ENCODE peak calls at places on chromosomes 6 and 20, in six cellular contexts. One of them, this sample, is unnamed.

GRCh38 chr20:36578642-36579041 is 5.2 kb downstream of the TGIF2 start:
- DNase-seq in colonic mucosa: no peak
- DNase-seq in neural crest cell: no peak
- DNase-seq in thoracic aorta: no peak
- DNase-seq in bronchial epithelial cell: no peak
- DNase-seq in GM12865: no peak
- DNase-seq in this sample: no peak

GRCh38 chr6:150243620-150244314 is 100.9 kb downstream of the PPP1R14C start:
- DNase-seq in colonic mucosa: no peak
- DNase-seq in neural crest cell: no peak
- DNase-seq in thoracic aorta: no peak
- DNase-seq in bronchial epithelial cell: no peak
- DNase-seq in GM12865: no peak
- DNase-seq in this sample: no peak

GRCh38 chr6:164870175-164870574 is 439.2 kb downstream of the C6orf118 start:
- DNase-seq in colonic mucosa: no peak
- DNase-seq in neural crest cell: no peak
- DNase-seq in thoracic aorta: no peak
- DNase-seq in bronchial epithelial cell: peak
- DNase-seq in GM12865: no peak
- DNase-seq in this sample: no peak

GRCh38 chr6:108541843-108542795 is 18.6 kb upstream of the FOXO3 start:
- DNase-seq in colonic mucosa: peak
- DNase-seq in neural crest cell: peak
- DNase-seq in thoracic aorta: no peak
- DNase-seq in bronchial epithelial cell: peak
- DNase-seq in GM12865: peak
- DNase-seq in this sample: no peak

GRCh38 chr6:21064716-21065340 is 528.7 kb upstream of the SOX4 start:
- DNase-seq in colonic mucosa: no peak
- DNase-seq in neural crest cell: no peak
- DNase-seq in thoracic aorta: no peak
- DNase-seq in bronchial epithelial cell: no peak
- DNase-seq in GM12865: no peak
- DNase-seq in this sample: no peak

GRCh38 chr6:139839506-139840156 is 465.2 kb upstream of the CITED2 start:
- DNase-seq in colonic mucosa: no peak
- DNase-seq in neural crest cell: no peak
- DNase-seq in thoracic aorta: no peak
- DNase-seq in bronchial epithelial cell: no peak
- DNase-seq in GM12865: peak
- DNase-seq in this sample: no peak

GRCh38 chr6:27275025-27275956 is 27.8 kb downstream of the PRSS16 start:
- DNase-seq in colonic mucosa: no peak
- DNase-seq in neural crest cell: no peak
- DNase-seq in thoracic aorta: no peak
- DNase-seq in bronchial epithelial cell: no peak
- DNase-seq in GM12865: peak
- DNase-seq in this sample: no peak

GRCh38 chr20:3461911-3462677 is 8.7 kb upstream of the ATRN start:
- DNase-seq in colonic mucosa: no peak
- DNase-seq in neural crest cell: no peak
- DNase-seq in thoracic aorta: no peak
- DNase-seq in bronchial epithelial cell: peak
- DNase-seq in GM12865: no peak
- DNase-seq in this sample: no peak

GRCh38 chr6:165245716-165246115 is 63.7 kb downstream of the C6orf118 start:
- DNase-seq in colonic mucosa: no peak
- DNase-seq in neural crest cell: no peak
- DNase-seq in thoracic aorta: no peak
- DNase-seq in bronchial epithelial cell: peak
- DNase-seq in GM12865: no peak
- DNase-seq in this sample: no peak

GRCh38 chr6:25118038-25118437 is 161.1 kb upstream of the CARMIL1 start:
- DNase-seq in colonic mucosa: no peak
- DNase-seq in neural crest cell: no peak
- DNase-seq in thoracic aorta: no peak
- DNase-seq in bronchial epithelial cell: no peak
- DNase-seq in GM12865: no peak
- DNase-seq in this sample: no peak

GRCh38 chr6:47977314-47977713 is 133.7 kb downstream of the PTCHD4 start:
- DNase-seq in colonic mucosa: no peak
- DNase-seq in neural crest cell: no peak
- DNase-seq in thoracic aorta: no peak
- DNase-seq in bronchial epithelial cell: no peak
- DNase-seq in GM12865: no peak
- DNase-seq in this sample: no peak

GRCh38 chr6:170388113-170388512 is 81.6 kb downstream of the FAM120B start:
- DNase-seq in colonic mucosa: no peak
- DNase-seq in neural crest cell: no peak
- DNase-seq in thoracic aorta: no peak
- DNase-seq in bronchial epithelial cell: peak
- DNase-seq in GM12865: no peak
- DNase-seq in this sample: no peak

GRCh38 chr6:105573138-105573537 is 170.3 kb upstream of the PREP start:
- DNase-seq in colonic mucosa: no peak
- DNase-seq in neural crest cell: no peak
- DNase-seq in thoracic aorta: no peak
- DNase-seq in bronchial epithelial cell: no peak
- DNase-seq in GM12865: no peak
- DNase-seq in this sample: no peak

GRCh38 chr6:105992315-105992961 is 93.7 kb upstream of the PRDM1 start:
- DNase-seq in colonic mucosa: peak
- DNase-seq in neural crest cell: peak
- DNase-seq in thoracic aorta: no peak
- DNase-seq in bronchial epithelial cell: peak
- DNase-seq in GM12865: peak
- DNase-seq in this sample: peak

GRCh38 chr6:73285674-73286283 is 22.8 kb upstream of the KHDC1 start:
- DNase-seq in colonic mucosa: no peak
- DNase-seq in neural crest cell: no peak
- DNase-seq in thoracic aorta: no peak
- DNase-seq in bronchial epithelial cell: peak
- DNase-seq in GM12865: peak
- DNase-seq in this sample: no peak

GRCh38 chr6:44223471-44224153 is at the start of gene SLC29A1:
- DNase-seq in colonic mucosa: peak
- DNase-seq in neural crest cell: peak
- DNase-seq in thoracic aorta: no peak
- DNase-seq in bronchial epithelial cell: no peak
- DNase-seq in GM12865: peak
- DNase-seq in this sample: no peak

DNA sequence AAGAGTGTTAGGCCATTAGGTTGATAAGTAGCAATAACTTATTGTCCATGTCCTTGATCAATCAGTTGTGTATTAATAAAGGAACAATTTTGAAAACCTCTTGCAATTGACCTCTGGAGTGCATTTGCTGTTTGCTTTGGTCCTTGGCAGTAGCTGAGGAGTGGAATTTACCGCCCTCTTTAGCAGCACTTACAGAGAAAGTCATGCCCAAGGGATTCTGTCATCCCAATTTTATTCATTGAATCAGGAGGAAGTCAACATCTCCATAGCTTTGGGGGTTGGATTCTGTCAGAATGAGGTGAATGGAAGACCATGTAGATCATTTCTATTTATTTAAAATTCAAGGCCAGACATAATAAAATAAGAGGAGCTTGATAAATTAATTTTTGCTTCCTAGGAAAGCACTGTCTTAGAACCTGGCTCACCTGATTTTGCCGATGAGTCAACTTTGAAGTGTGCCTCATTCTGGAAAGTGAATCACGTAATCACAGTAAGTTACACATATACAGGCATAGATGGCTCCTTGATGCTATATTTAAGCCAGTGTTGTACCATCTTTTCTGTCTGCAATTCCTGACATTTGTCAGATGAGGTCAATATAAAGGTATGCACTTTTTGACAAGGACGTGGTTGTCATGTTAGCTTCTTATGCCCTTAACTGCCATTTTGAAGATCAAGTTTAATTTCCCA is 128.7 kb upstream of the MLIP start:
- DNase-seq in colonic mucosa: no peak
- DNase-seq in neural crest cell: no peak
- DNase-seq in thoracic aorta: no peak
- DNase-seq in bronchial epithelial cell: peak
- DNase-seq in GM12865: no peak
- DNase-seq in this sample: no peak
- TF ChIP-seq CTCF in colonic mucosa: no peak
- TF ChIP-seq CTCF in neural crest cell: no peak
- TF ChIP-seq CTCF in thoracic aorta: no peak
- TF ChIP-seq CTCF in bronchial epithelial cell: no peak
- TF ChIP-seq CTCF in GM12865: no peak
- TF ChIP-seq CTCF in this sample: no peak

GRCh38 chr6:99458319-99458718 is 33.2 kb upstream of the PNISR start:
- DNase-seq in colonic mucosa: no peak
- DNase-seq in neural crest cell: no peak
- DNase-seq in thoracic aorta: no peak
- DNase-seq in bronchial epithelial cell: peak
- DNase-seq in GM12865: peak
- DNase-seq in this sample: no peak
- TF ChIP-seq CTCF in colonic mucosa: peak
- TF ChIP-seq CTCF in neural crest cell: peak
- TF ChIP-seq CTCF in thoracic aorta: no peak
- TF ChIP-seq CTCF in bronchial epithelial cell: peak
- TF ChIP-seq CTCF in GM12865: no peak
- TF ChIP-seq CTCF in this sample: no peak

DNA sequence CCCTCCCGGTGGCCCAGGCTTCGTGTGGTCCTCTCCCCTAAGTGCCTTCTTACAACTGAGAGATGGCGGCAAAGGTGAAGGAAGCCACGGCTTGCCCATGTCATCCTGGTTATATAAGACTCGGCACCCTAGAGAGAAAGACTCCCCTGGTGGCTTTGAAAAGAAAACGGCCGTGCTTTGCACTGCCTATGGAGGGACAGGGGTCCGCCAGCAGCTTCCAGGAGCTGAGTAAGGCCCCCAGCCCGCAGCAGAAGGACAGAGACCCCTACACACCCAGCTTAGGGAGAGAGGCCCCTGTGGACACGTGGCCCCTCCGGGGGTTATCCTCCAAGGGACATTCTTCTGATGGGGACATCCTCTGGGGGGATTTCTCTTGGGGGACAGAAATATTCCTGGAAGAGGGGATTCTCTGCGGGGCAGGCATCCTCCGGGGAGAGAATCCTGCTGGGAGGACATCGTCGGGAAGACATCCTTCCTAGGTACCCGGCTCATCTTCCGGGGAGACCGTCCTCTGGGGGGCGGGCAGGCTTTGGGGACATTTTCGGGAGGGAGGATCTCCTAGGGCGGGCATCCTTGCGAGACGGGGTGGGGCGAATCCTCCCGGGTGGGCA is 509 bp upstream of the OGFR start:
- DNase-seq in colonic mucosa: no peak
- DNase-seq in neural crest cell: no peak
- DNase-seq in thoracic aorta: no peak
- DNase-seq in bronchial epithelial cell: no peak
- DNase-seq in GM12865: peak
- DNase-seq in this sample: no peak
- TF ChIP-seq CTCF in colonic mucosa: no peak
- TF ChIP-seq CTCF in neural crest cell: peak
- TF ChIP-seq CTCF in thoracic aorta: no peak
- TF ChIP-seq CTCF in bronchial epithelial cell: no peak
- TF ChIP-seq CTCF in GM12865: peak
- TF ChIP-seq CTCF in this sample: no peak

GRCh38 chr6:26258199-26258977 is 106.6 kb upstream of the BTN3A2 start:
- DNase-seq in colonic mucosa: no peak
- DNase-seq in neural crest cell: no peak
- DNase-seq in thoracic aorta: no peak
- DNase-seq in bronchial epithelial cell: peak
- DNase-seq in GM12865: peak
- DNase-seq in this sample: no peak
- TF ChIP-seq CTCF in colonic mucosa: no peak
- TF ChIP-seq CTCF in neural crest cell: peak
- TF ChIP-seq CTCF in thoracic aorta: no peak
- TF ChIP-seq CTCF in bronchial epithelial cell: peak
- TF ChIP-seq CTCF in GM12865: peak
- TF ChIP-seq CTCF in this sample: no peak

GRCh38 chr6:6841571-6841970 is 253.1 kb downstream of the LY86 start:
- DNase-seq in colonic mucosa: no peak
- DNase-seq in neural crest cell: no peak
- DNase-seq in thoracic aorta: no peak
- DNase-seq in bronchial epithelial cell: peak
- DNase-seq in GM12865: no peak
- DNase-seq in this sample: no peak
- TF ChIP-seq CTCF in colonic mucosa: no peak
- TF ChIP-seq CTCF in neural crest cell: no peak
- TF ChIP-seq CTCF in thoracic aorta: no peak
- TF ChIP-seq CTCF in bronchial epithelial cell: no peak
- TF ChIP-seq CTCF in GM12865: no peak
- TF ChIP-seq CTCF in this sample: no peak

GRCh38 chr20:46282669-46283068 is 25.6 kb downstream of the CDH22 start:
- DNase-seq in colonic mucosa: no peak
- DNase-seq in neural crest cell: no peak
- DNase-seq in thoracic aorta: no peak
- DNase-seq in bronchial epithelial cell: no peak
- DNase-seq in GM12865: no peak
- DNase-seq in this sample: no peak
- TF ChIP-seq CTCF in colonic mucosa: no peak
- TF ChIP-seq CTCF in neural crest cell: no peak
- TF ChIP-seq CTCF in thoracic aorta: no peak
- TF ChIP-seq CTCF in bronchial epithelial cell: no peak
- TF ChIP-seq CTCF in GM12865: no peak
- TF ChIP-seq CTCF in this sample: no peak

GRCh38 chr6:36852481-36853147 is 13.4 kb upstream of the CPNE5 start:
- DNase-seq in colonic mucosa: no peak
- DNase-seq in neural crest cell: no peak
- DNase-seq in thoracic aorta: no peak
- DNase-seq in bronchial epithelial cell: peak
- DNase-seq in GM12865: no peak
- DNase-seq in this sample: no peak
- TF ChIP-seq CTCF in colonic mucosa: no peak
- TF ChIP-seq CTCF in neural crest cell: no peak
- TF ChIP-seq CTCF in thoracic aorta: no peak
- TF ChIP-seq CTCF in bronchial epithelial cell: peak
- TF ChIP-seq CTCF in GM12865: no peak
- TF ChIP-seq CTCF in this sample: no peak

DNA sequence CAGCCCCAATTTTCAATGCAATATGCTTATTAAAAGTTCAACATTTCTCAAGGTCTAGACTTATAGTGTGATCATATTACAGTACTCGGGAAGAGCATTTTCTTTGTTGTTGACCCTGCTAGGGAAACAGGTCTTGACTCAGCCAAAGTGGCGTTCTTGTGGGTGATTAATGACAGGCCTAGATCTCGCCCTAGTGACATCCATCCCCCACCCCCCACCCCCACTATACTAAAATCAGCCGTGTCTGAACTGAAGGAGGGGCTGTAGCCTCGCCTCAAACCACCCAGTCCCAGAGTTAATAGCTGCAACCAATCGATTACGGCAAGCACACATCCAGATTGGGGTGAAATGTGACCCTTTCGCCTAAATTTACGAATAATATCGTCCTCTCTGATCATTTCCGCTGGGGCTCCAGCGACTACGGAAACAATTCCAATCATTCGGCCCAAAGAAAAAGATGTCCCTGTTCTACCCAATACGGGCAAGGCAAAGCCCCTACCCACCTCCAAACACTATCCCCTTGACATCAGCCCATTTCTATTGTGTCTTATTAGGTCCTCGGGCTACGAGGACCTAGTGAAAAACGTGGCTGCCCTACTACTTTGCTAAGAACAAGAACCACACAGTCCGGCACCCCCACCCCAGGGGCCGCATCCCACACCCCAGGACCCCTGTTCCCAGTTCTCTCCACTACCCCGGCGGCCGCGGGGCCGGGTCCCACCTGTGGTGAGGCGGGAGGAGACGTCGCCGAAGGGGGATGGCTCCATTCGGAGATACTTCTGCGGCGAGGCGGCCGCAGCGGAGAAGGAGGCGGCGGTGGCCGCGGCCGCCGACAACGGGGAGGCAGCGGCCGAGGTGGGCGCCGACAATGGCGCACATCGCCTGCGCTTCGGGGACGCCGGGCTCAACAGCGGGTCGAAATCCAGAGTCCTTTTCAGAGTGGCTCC is 1.0 kb downstream of the AKIRIN2 start:
- DNase-seq in colonic mucosa: peak
- DNase-seq in neural crest cell: peak
- DNase-seq in thoracic aorta: no peak
- DNase-seq in bronchial epithelial cell: peak
- DNase-seq in GM12865: peak
- DNase-seq in this sample: no peak
- TF ChIP-seq CTCF in colonic mucosa: no peak
- TF ChIP-seq CTCF in neural crest cell: no peak
- TF ChIP-seq CTCF in thoracic aorta: no peak
- TF ChIP-seq CTCF in bronchial epithelial cell: peak
- TF ChIP-seq CTCF in GM12865: peak
- TF ChIP-seq CTCF in this sample: no peak